ENCODE peak calls at places on chromosome 21, in six cellular contexts. Q, E, P, I, S and K are unnamed samples. For H3K4me1, the result is how much of the 10 kb centered on the place peaks cover.

GRCh38 chr21:38823737-38824123 is 18.0 kb downstream of the ETS2 start:
- DNase-seq in Q (no peak), E (no peak), P (no peak), I (no peak), S (no peak), K (no peak)

GRCh38 chr21:38596264-38597042 is 98.2 kb upstream of the ERG start:
- DNase-seq in Q (no peak), E (no peak), P (no peak), I (no peak), S (no peak), K (no peak)

GRCh38 chr21:43716376-43717165 is 2.4 kb upstream of the PDXK start:
- DNase-seq in Q (no peak), E (peak), P (peak), I (no peak), S (no peak), K (no peak)

GRCh38 chr21:35925497-35925896 is 134.8 kb downstream of the SETD4 start:
- DNase-seq in Q (no peak), E (no peak), P (peak), I (no peak), S (no peak), K (no peak)

GRCh38 chr21:41369105-41369914 is 7.5 kb downstream of the MX2 start:
- DNase-seq in Q (no peak), E (no peak), P (peak), I (peak), S (peak), K (no peak)

GRCh38 chr21:42459583-42460215 is 36.3 kb downstream of the RSPH1 start:
- DNase-seq in Q (peak), E (no peak), P (no peak), I (no peak), S (no peak), K (peak)

GRCh38 chr21:38544681-38545080 is 46.4 kb upstream of the ERG start:
- DNase-seq in Q (no peak), E (no peak), P (no peak), I (no peak), S (no peak), K (no peak)

GRCh38 chr21:29854795-29855194 is 85.0 kb downstream of the GRIK1 start:
- DNase-seq in Q (no peak), E (no peak), P (no peak), I (no peak), S (no peak), K (no peak)

GRCh38 chr21:32415999-32416398 is 3.5 kb downstream of the EVA1C start:
- DNase-seq in Q (no peak), E (no peak), P (no peak), I (no peak), S (no peak), K (no peak)
- H3K4me1 ChIP-seq in Q (under half), E (half or more), P (under half), I (under half), S (under half), K (under half)

GRCh38 chr21:45355573-45355972 is 49.4 kb upstream of the COL18A1 start:
- DNase-seq in Q (no peak), E (no peak), P (no peak), I (no peak), S (no peak), K (no peak)
- H3K4me1 ChIP-seq in Q (under half), E (half or more), P (under half), I (under half), S (under half), K (under half)

DNA sequence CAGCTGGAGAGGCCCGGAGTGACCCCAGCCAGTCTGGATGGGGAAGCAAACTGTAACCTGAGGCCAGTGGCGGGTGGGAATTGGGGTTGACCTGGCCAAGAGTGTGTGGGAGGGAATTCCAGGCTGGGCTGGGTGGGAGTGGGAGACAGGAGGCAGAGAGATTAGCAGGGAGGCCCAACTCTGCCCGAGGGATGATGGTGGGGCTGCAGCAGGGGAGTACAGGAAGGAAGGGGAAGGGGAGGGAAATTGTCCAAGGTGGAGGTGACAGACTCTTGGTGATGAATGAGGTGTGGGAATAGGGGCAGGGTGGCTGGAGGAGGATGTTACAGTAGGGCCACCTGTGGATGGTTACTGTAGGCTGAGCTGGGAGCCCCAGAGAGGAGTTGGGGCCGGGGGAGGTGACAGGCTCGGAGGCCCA is 40.4 kb downstream of the HUNK start:
- DNase-seq in Q (no peak), E (no peak), P (no peak), I (no peak), S (no peak), K (no peak)
- H3K4me1 ChIP-seq in Q (under half), E (under half), P (under half), I (under half), S (under half), K (under half)

DNA sequence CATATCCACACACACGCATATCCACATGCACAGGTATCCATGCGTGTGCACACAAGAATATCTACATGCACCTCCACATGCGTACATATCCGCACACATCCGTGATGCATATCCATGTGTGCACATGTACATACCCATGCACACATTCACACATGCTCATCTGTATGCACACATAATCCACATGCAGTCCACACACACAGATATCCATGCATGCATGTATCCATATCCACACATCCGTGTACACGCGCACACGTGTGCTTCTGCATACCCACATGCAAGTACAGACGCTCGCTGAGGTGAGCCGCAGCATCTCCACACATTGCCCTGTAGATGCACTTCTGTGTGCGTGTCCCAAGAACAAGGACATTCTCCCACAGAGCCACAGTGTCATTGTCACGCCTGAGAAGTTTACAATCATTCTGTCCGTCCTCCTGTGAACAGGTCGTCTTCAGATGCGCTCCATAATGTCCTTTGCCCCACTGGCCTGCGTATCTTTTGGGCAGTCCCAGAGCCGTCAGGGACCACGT is 43.4 kb downstream of the COL18A1 start:
- DNase-seq in Q (no peak), E (no peak), P (no peak), I (no peak), S (no peak), K (no peak)
- H3K4me1 ChIP-seq in Q (under half), E (under half), P (under half), I (under half), S (under half), K (under half)

GRCh38 chr21:33825898-33826297 is 89.7 kb downstream of the ATP5PO start:
- DNase-seq in Q (no peak), E (no peak), P (peak), I (no peak), S (peak), K (no peak)
- H3K4me1 ChIP-seq in Q (under half), E (under half), P (half or more), I (under half), S (under half), K (under half)

DNA sequence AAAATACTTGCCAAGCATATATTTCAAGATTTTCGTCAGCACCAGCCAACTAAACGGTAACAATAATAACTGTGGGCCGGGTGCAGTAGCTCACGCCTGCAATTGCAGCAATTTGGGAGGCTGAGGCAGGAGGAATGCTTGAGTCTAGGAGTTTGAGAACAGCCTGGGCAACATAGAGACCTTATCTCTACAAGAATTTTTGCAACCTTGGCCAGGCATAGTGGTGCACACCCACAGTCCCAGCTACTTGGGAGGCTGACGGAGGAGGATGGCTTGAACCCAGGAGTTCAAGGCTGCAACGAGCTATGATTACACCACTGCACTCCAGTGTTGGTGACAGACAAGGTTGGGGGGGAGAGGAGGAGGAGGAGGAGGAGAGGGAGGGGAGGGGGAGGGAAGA is 145.0 kb upstream of the TIAM1 start:
- DNase-seq in Q (no peak), E (no peak), P (no peak), I (no peak), S (no peak), K (no peak)
- H3K4me1 ChIP-seq in Q (under half), E (under half), P (under half), I (under half), S (under half), K (under half)

DNA sequence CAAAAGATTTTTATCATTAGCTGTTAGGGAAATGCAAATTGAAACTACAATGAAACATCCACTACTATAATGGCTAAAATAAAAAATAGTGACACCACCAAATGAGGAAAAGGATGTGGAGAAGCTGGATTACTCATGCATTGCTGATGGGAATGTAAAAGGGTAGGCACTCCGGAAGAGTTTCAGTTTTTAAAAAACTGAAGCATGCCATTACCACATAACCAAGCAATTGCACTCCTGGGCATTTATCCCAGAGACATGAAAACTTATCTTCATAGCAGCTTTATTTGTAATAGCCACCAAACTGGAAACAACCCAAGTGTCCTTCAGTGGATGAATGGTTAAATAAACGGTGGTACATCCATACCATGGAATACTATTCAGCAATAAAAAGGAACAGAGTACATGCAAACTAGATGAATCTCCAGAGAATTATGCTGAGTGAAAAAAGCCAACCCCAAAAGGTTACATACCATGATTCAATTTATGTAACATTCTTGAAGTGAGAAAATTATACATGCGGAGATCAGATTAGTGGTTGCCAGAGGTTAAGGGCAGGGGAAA is 14.5 kb upstream of the CFAP298 start:
- DNase-seq in Q (no peak), E (no peak), P (no peak), I (no peak), S (no peak), K (no peak)
- H3K4me1 ChIP-seq in Q (under half), E (under half), P (under half), I (under half), S (under half), K (under half)

GRCh38 chr21:17472592-17473271 is 40.1 kb upstream of the CXADR start:
- DNase-seq in Q (peak), E (no peak), P (no peak), I (no peak), S (no peak), K (no peak)
- H3K4me1 ChIP-seq in Q (under half), E (under half), P (under half), I (under half), S (under half), K (under half)

DNA sequence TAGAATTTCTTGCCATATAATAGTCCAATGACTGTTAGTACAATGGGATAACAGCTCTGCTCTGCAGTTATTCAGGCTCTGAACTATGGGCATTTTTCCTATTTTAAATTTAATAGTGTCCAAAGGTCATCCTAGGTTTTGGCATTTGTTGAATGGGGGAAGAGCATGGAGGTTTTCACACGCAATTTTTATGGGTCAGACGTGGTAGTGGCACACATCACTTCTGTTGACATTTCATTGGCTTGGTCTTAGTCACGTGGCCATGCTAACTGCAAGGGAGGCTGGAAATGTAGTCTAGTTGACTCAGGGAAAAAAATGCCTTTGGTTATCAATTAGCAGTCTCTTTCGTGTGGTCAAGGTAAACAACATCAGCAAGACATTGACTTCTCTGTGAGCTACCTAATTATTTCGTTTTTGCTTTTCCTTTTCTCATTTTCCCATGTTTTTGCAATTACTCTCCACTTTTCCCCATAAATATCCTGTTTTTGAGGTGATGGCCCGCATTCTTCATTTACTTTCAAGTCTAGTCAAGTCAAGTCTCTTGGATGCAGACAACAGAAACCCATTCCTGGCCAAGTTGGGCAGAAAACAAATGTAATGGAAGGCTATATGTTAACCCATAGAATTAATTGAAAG is 82.8 kb downstream of the DYRK1A start:
- DNase-seq in Q (no peak), E (no peak), P (no peak), I (no peak), S (no peak), K (no peak)
- H3K4me1 ChIP-seq in Q (under half), E (half or more), P (half or more), I (half or more), S (under half), K (half or more)